ENCODE peak calls at places on chromosomes 7 and 10, in five cellular contexts. L is midbrain, I is KG1, V is esophagus squamous epithelium, F is RWPE1. R is an unnamed sample.

GRCh38 chr7:30348083-30348560 is 63.7 kb downstream of the ZNRF2 start:
- DNase-seq in V (no peak), L (no peak), I (peak), F (peak), R (peak)

GRCh38 chr10:117519895-117520294 is 22.7 kb upstream of the EMX2 start:
- DNase-seq in V (no peak), I (no peak), L (no peak), F (no peak), R (no peak)

GRCh38 chr7:148173296-148173695 is 417.3 kb upstream of the C7orf33 start:
- DNase-seq in V (no peak), F (no peak), I (no peak), L (no peak), R (no peak)

GRCh38 chr7:108684629-108685028 is 115.0 kb downstream of the DNAJB9 start:
- DNase-seq in I (no peak), V (no peak), F (peak), L (no peak), R (no peak)

GRCh38 chr7:2926898-2927405 is 82.8 kb upstream of the GNA12 start:
- DNase-seq in L (no peak), F (no peak), I (no peak), V (no peak), R (no peak)

GRCh38 chr10:124546957-124547650 is 85.5 kb downstream of the LHPP start:
- DNase-seq in V (no peak), F (no peak), I (no peak), L (no peak), R (no peak)

GRCh38 chr7:2251841-2252771 is 10.1 kb downstream of the NUDT1 start:
- DNase-seq in I (no peak), L (no peak), F (no peak), V (no peak), R (no peak)

GRCh38 chr7:34457329-34457728 is 200.7 kb upstream of the NPSR1 start:
- DNase-seq in I (no peak), V (no peak), L (no peak), F (no peak), R (no peak)

GRCh38 chr10:26855186-26855585 is 5.6 kb downstream of the ABI1 start:
- DNase-seq in F (peak), L (no peak), V (no peak), I (no peak), R (no peak)